ENCODE peak calls at places on chromosomes 1 and 21, in seven cellular contexts. R, B, S, M, E, J and Y are unnamed samples.

GRCh38 chr21:28590722-28591121 is 402.0 kb downstream of the LTN1 start:
- DNase-seq in R (no peak), B (no peak), S (no peak), M (no peak), E (no peak), J (no peak), Y (no peak)

GRCh38 chr1:48760889-48761288 is 15.8 kb downstream of the BEND5 start:
- DNase-seq in R (no peak), B (no peak), S (no peak), M (no peak), E (no peak), J (peak; percentile 57), Y (no peak)

GRCh38 chr21:46118305-46118870 is 20.5 kb downstream of the COL6A2 start:
- DNase-seq in R (no peak), B (no peak), S (peak; percentile 24), M (no peak), E (no peak), J (no peak), Y (no peak)

GRCh38 chr21:33847586-33848251 is 67.9 kb downstream of the ATP5PO start:
- DNase-seq in R (no peak), B (no peak), S (no peak), M (no peak), E (no peak), J (no peak), Y (no peak)

GRCh38 chr1:226082959-226083302 is 20.4 kb downstream of the H3-3A start:
- DNase-seq in R (peak; percentile 55), B (no peak), S (peak; percentile 81), M (no peak), E (peak; percentile 46), J (peak; percentile 74), Y (no peak)

GRCh38 chr21:42844411-42845113 is 34.8 kb downstream of the WDR4 start:
- DNase-seq in R (no peak), B (no peak), S (peak; percentile 80), M (no peak), E (no peak), J (no peak), Y (no peak)

GRCh38 chr1:70764747-70765146 is 282.9 kb downstream of the PTGER3 start:
- DNase-seq in R (peak; percentile 18), B (no peak), S (no peak), M (no peak), E (no peak), J (peak; percentile 9), Y (no peak)

GRCh38 chr1:59814901-59815825 is at the start of gene HOOK1:
- DNase-seq in R (no peak), B (no peak), S (no peak), M (no peak), E (no peak), J (no peak), Y (no peak)

GRCh38 chr1:153483776-153484175 is 23.3 kb upstream of the S100A7 start:
- DNase-seq in R (no peak), B (no peak), S (no peak), M (no peak), E (no peak), J (no peak), Y (no peak)

GRCh38 chr1:155050560-155051341 is at the start of gene ADAM15:
- DNase-seq in R (peak; percentile 85), B (peak; percentile 86), S (peak; percentile 93), M (peak; percentile 74), E (peak; percentile 63), J (peak; percentile 95), Y (peak; percentile 82)

GRCh38 chr1:108845991-108846390 is 10.9 kb downstream of the AKNAD1 start:
- DNase-seq in R (no peak), B (no peak), S (no peak), M (no peak), E (no peak), J (no peak), Y (no peak)

GRCh38 chr1:26721669-26722355 is 26.0 kb downstream of the ARID1A start:
- DNase-seq in R (no peak), B (no peak), S (no peak), M (no peak), E (no peak), J (no peak), Y (peak; percentile 40)